ENCODE peak calls at places on chromosome 2, in five cellular contexts. X, K, C, D and J are unnamed samples.

GRCh38 chr2:188523901-188524300 is 232.2 kb downstream of the GULP1 start:
- DNase-seq in D (no peak), C (no peak), K (peak; percentile 43), X (peak; percentile 52), J (no peak)

GRCh38 chr2:203811491-203812221 is 55.9 kb upstream of the CTLA4 start:
- DNase-seq in K (peak; percentile 84), X (peak; percentile 87), D (peak; percentile 65), C (peak; percentile 89), J (peak; percentile 37)

GRCh38 chr2:122808286-122808969 is 1053.0 kb downstream of the TSN start:
- DNase-seq in K (no peak), C (no peak), D (no peak), X (no peak), J (no peak)

GRCh38 chr2:12014088-12014960 is 267.9 kb downstream of the LPIN1 start:
- DNase-seq in C (peak; percentile 49), K (peak; percentile 2), D (no peak), X (no peak), J (no peak)

GRCh38 chr2:37283207-37283606 is 41.4 kb downstream of the PRKD3 start:
- DNase-seq in C (no peak), D (no peak), X (peak; percentile 86), K (peak; percentile 85), J (no peak)

GRCh38 chr2:167965907-167966306 is 281.5 kb downstream of the STK39 start:
- DNase-seq in K (no peak), D (no peak), X (peak; percentile 15), C (no peak), J (no peak)

GRCh38 chr2:86068098-86069047 is 37.3 kb downstream of the POLR1A start:
- DNase-seq in C (no peak), X (peak; percentile 7), D (no peak), K (no peak), J (peak; percentile 77)

GRCh38 chr2:235851841-235852527 is 316.2 kb downstream of the GBX2 start:
- DNase-seq in X (no peak), C (no peak), D (no peak), K (no peak), J (no peak)

GRCh38 chr2:29610569-29610968 is 310.8 kb downstream of the ALK start:
- DNase-seq in K (no peak), X (no peak), C (no peak), D (no peak), J (no peak)

GRCh38 chr2:18077724-18078123 is 199.3 kb downstream of the KCNS3 start:
- DNase-seq in D (no peak), C (no peak), X (peak; percentile 38), K (peak; percentile 20), J (peak; percentile 83)

GRCh38 chr2:74458957-74459290 is 686 bp downstream of the WBP1 start:
- DNase-seq in C (no peak), K (peak; percentile 25), D (no peak), X (peak; percentile 14), J (no peak)

GRCh38 chr2:64622443-64623231 is 31.1 kb downstream of the SERTAD2 start:
- DNase-seq in C (no peak), K (no peak), X (peak; percentile 29), D (no peak), J (no peak)

GRCh38 chr2:174627216-174627615 is 29.6 kb upstream of the WIPF1 start:
- DNase-seq in C (no peak), D (no peak), X (no peak), K (no peak), J (no peak)

GRCh38 chr2:177489719-177490301 is 97.2 kb downstream of the AGPS start:
- DNase-seq in K (peak; percentile 68), C (no peak), D (no peak), X (peak; percentile 68), J (no peak)

GRCh38 chr2:3692375-3692774 is 11.0 kb upstream of the DCDC2C start:
- DNase-seq in C (no peak), D (no peak), X (peak; percentile 13), K (peak; percentile 13), J (peak; percentile 30)

GRCh38 chr2:128494640-128495321 is 176.1 kb upstream of the HS6ST1 start:
- DNase-seq in X (peak; percentile 92), K (peak; percentile 93), C (peak; percentile 91), D (no peak), J (no peak)

GRCh38 chr2:96447726-96448125 is 57.4 kb downstream of the NEURL3 start:
- DNase-seq in K (no peak), D (no peak), X (no peak), C (no peak), J (no peak)

GRCh38 chr2:227534714-227535113 is 62.8 kb downstream of the AGFG1 start:
- DNase-seq in D (no peak), C (no peak), X (no peak), K (no peak), J (peak; percentile 32)

GRCh38 chr2:97995026-97995733 is 568 bp downstream of the TMEM131 start:
- DNase-seq in C (peak; percentile 48), X (peak; percentile 51), K (peak; percentile 52), D (no peak), J (peak; percentile 32)

GRCh38 chr2:173574713-173575112 is 220.0 kb downstream of the CDCA7 start:
- DNase-seq in X (peak; percentile 42), K (peak; percentile 36), C (no peak), D (no peak), J (no peak)

GRCh38 chr2:173571021-173571821 is 216.5 kb downstream of the CDCA7 start:
- DNase-seq in D (no peak), X (peak; percentile 60), C (peak; percentile 31), K (peak; percentile 62), J (no peak)

GRCh38 chr2:173574304-173574703 is 219.6 kb downstream of the CDCA7 start:
- DNase-seq in K (no peak), X (no peak), D (no peak), C (no peak), J (no peak)

GRCh38 chr2:173572848-173573247 is 218.2 kb downstream of the CDCA7 start:
- DNase-seq in X (no peak), K (peak; percentile 19), C (no peak), D (no peak), J (peak; percentile 46)

GRCh38 chr2:173571887-173572680 is 217.4 kb downstream of the CDCA7 start:
- DNase-seq in D (no peak), X (no peak), K (peak; percentile 34), C (peak; percentile 12), J (no peak)
- H3K4me3 ChIP-seq in D (no peak overlapping the region), X (no peak overlapping the region), K (no peak overlapping the region), C (no peak overlapping the region), J (no peak overlapping the region)

DNA sequence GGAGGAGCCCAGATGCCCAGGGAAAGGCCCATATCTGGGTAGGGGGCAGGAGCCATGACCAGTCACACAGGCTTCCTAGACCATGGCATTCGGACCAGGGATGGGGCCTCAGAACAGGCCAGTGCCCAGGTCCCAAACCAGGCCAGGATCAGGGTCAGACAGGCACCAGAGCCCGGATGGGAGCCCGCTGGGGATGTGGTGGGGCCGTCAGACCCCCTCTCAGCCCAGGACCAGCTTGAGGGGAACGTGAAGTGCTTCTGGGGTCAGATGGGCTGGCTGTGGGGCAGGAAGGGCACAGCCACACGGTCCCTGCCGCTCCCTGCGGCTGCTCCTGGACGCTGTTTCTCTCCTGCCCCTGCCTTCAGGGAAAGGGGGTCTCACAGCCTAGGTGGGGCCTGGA is 39.1 kb downstream of the SNED1 start:
- DNase-seq in C (no peak), D (no peak), X (no peak), K (no peak), J (no peak)
- H3K4me3 ChIP-seq in C (no peak overlapping the region), D (no peak overlapping the region), X (no peak overlapping the region), K (no peak overlapping the region), J (no peak overlapping the region)

GRCh38 chr2:237242091-237242536 is 156.4 kb downstream of the COPS8 start:
- DNase-seq in X (no peak), K (no peak), C (no peak), D (no peak), J (no peak)

GRCh38 chr2:237240252-237240651 is 154.6 kb downstream of the COPS8 start:
- DNase-seq in X (no peak), D (no peak), K (no peak), C (no peak), J (no peak)

GRCh38 chr2:237244976-237245646 is 159.4 kb downstream of the COPS8 start:
- DNase-seq in C (no peak), X (peak; percentile 98), D (no peak), K (peak; percentile 98), J (no peak)

GRCh38 chr2:237243487-237243886 is 157.8 kb downstream of the COPS8 start:
- DNase-seq in X (no peak), K (no peak), C (no peak), D (no peak), J (no peak)
- H3K4me3 ChIP-seq in X (no peak overlapping the region), K (no peak overlapping the region), C (no peak overlapping the region), D (no peak overlapping the region), J (no peak overlapping the region)

DNA sequence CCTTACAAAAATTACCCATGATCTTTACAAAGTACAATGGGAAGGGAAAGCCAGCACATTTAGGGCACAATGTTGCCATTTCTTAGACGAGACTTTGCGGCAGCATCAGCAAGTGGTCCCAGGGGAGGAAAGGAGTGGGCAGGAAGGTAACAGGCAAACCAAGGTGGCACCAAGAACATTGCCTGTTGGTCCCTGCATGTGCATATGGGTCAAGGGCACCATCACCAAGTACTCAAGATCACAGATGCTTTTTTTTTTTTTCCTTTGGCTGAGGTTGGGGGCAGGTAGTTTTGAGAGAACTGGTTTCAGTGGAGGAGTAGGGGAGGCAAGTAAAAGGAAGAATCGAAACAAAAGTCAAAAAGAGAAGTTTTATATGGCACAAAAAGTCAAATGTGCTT is 753 bp upstream of the CYTIP start:
- DNase-seq in X (no peak), D (no peak), C (no peak), K (no peak), J (no peak)
- H3K4me3 ChIP-seq in X (no peak overlapping the region), D (no peak overlapping the region), C (no peak overlapping the region), K (no peak overlapping the region), J (no peak overlapping the region)